ENCODE peak calls at places on chromosomes 5 and 9, in ten cellular contexts. F is IMR-90; O is A549; E is T-helper 17 cell; U is posterior vena cava; S is NCI-H460; Z is right lobe of liver; R is WTC11; D is NCI-H1417; I is stimulated activated CD4-positive, alpha-beta T cell treated with anti-CD3 and anti-CD28 coated beads, Interleukin-1b, Interleukin-23, amount 100 ng/mL, for 24 hours. P is an unnamed sample.

GRCh38 chr9:68683433-68683832 is 21.6 kb upstream of the PIP5K1B start:
- DNase-seq in F (no peak), O (no peak), E (no peak), U (no peak), S (no peak), Z (no peak), R (no peak), D (no peak), I (no peak), P (no peak)

GRCh38 chr9:97636903-97637302 is 3.3 kb downstream of the NCBP1 start:
- DNase-seq in F (no peak), O (no peak), E (no peak), U (no peak), S (no peak), Z (no peak), R (no peak), D (no peak), I (no peak), P (no peak)

GRCh38 chr9:106717686-106718085 is 145.3 kb upstream of the ZNF462 start:
- DNase-seq in F (peak), O (peak), E (no peak), U (no peak), S (no peak), Z (no peak), R (no peak), D (no peak), I (no peak), P (no peak)

GRCh38 chr9:117927354-117927753 is 223.2 kb downstream of the TLR4 start:
- DNase-seq in F (no peak), O (no peak), E (no peak), U (no peak), S (no peak), Z (no peak), R (peak), D (no peak), I (no peak), P (peak)

GRCh38 chr9:126528111-126528510 is 85.6 kb upstream of the LMX1B start:
- DNase-seq in F (no peak), O (no peak), E (no peak), U (peak), S (no peak), Z (no peak), R (no peak), D (no peak), I (no peak), P (no peak)

GRCh38 chr9:137621131-137621757 is 2.4 kb downstream of the EHMT1 start:
- DNase-seq in F (no peak), O (peak), E (no peak), U (peak), S (no peak), Z (no peak), R (no peak), D (no peak), I (no peak), P (no peak)

GRCh38 chr5:52799983-52800393 is 12.3 kb downstream of the ITGA1 start:
- DNase-seq in F (peak), O (peak), E (peak), U (peak), S (peak), Z (peak), R (peak), D (peak), I (peak), P (peak)

GRCh38 chr9:33139421-33140228 is 27.5 kb downstream of the B4GALT1 start:
- DNase-seq in F (peak), O (no peak), E (no peak), U (peak), S (no peak), Z (peak), R (no peak), D (no peak), I (no peak), P (no peak)

GRCh38 chr9:16029056-16029615 is 476.3 kb downstream of the CCDC171 start:
- DNase-seq in F (peak), O (no peak), E (no peak), U (no peak), S (no peak), Z (no peak), R (no peak), D (no peak), I (no peak), P (no peak)

GRCh38 chr9:126463426-126463825 is 136.8 kb downstream of the MVB12B start:
- DNase-seq in F (no peak), O (no peak), E (no peak), U (no peak), S (no peak), Z (no peak), R (peak), D (no peak), I (no peak), P (no peak)

GRCh38 chr5:29949301-29949872 is 1244.1 kb upstream of the CDH6 start:
- DNase-seq in F (no peak), O (no peak), E (no peak), U (no peak), S (no peak), Z (no peak), R (no peak), D (no peak), I (no peak), P (no peak)

GRCh38 chr5:134651531-134651930 is 2.9 kb downstream of the SEC24A start:
- DNase-seq in F (peak), O (no peak), E (no peak), U (peak), S (no peak), Z (no peak), R (no peak), D (no peak), I (no peak), P (no peak)

GRCh38 chr5:113068559-113068958 is 92.0 kb downstream of the DCP2 start:
- DNase-seq in F (peak), O (no peak), E (no peak), U (no peak), S (no peak), Z (no peak), R (no peak), D (no peak), I (no peak), P (no peak)

GRCh38 chr9:114303571-114303970 is 19.3 kb upstream of the ORM1 start:
- DNase-seq in F (no peak), O (no peak), E (no peak), U (peak), S (no peak), Z (no peak), R (peak), D (no peak), I (no peak), P (no peak)

GRCh38 chr9:131138676-131139075 is 13.3 kb downstream of the NUP214 start:
- DNase-seq in F (no peak), O (no peak), E (no peak), U (no peak), S (no peak), Z (no peak), R (no peak), D (peak), I (no peak), P (peak)

GRCh38 chr5:134438641-134439621 is 27.2 kb upstream of the CDKN2AIPNL start:
- DNase-seq in F (peak), O (peak), E (no peak), U (no peak), S (no peak), Z (peak), R (peak), D (peak), I (no peak), P (peak)

GRCh38 chr5:121384359-121384758 is 467.3 kb upstream of the FTMT start:
- DNase-seq in F (no peak), O (no peak), E (no peak), U (no peak), S (no peak), Z (no peak), R (peak), D (no peak), I (no peak), P (no peak)

GRCh38 chr9:117687532-117687931 is 16.7 kb upstream of the TLR4 start:
- DNase-seq in F (no peak), O (no peak), E (no peak), U (no peak), S (no peak), Z (no peak), R (no peak), D (no peak), I (no peak), P (no peak)

GRCh38 chr9:33311953-33312352 is 21.6 kb downstream of the NFX1 start:
- DNase-seq in F (peak), O (no peak), E (no peak), U (no peak), S (no peak), Z (no peak), R (no peak), D (no peak), I (no peak), P (no peak)

GRCh38 chr5:171934586-171934985 is 71.9 kb downstream of the FBXW11 start:
- DNase-seq in F (no peak), O (no peak), E (no peak), U (no peak), S (no peak), Z (no peak), R (no peak), D (no peak), I (no peak), P (no peak)